ENCODE peak calls at places on chromosome 4, in eight cellular contexts. S, J, Q, U, X, T, P and M are unnamed samples.

GRCh38 chr4:99855677-99856076 is 38.5 kb downstream of the LAMTOR3 start:
- DNase-seq in S (no peak), T (no peak), P (peak), J (no peak), U (no peak), X (no peak), Q (no peak), M (peak)

GRCh38 chr4:54400802-54401201 is 171.7 kb downstream of the PDGFRA start:
- DNase-seq in X (no peak), S (no peak), T (peak), Q (no peak), J (no peak), U (peak), P (no peak), M (no peak)

GRCh38 chr4:173878701-173879100 is 348.7 kb upstream of the HAND2 start:
- DNase-seq in U (no peak), S (no peak), X (no peak), J (no peak), P (no peak), Q (peak), T (peak), M (no peak)

GRCh38 chr4:71944956-71945355 is 86.8 kb upstream of the NPFFR2 start:
- DNase-seq in U (no peak), X (no peak), J (no peak), P (no peak), T (peak), Q (no peak), S (no peak), M (no peak)

GRCh38 chr4:41957634-41958033 is 22.4 kb downstream of the TMEM33 start:
- DNase-seq in X (no peak), S (no peak), T (peak), J (no peak), Q (peak), U (peak), P (peak), M (peak)

GRCh38 chr4:174631901-174632758 is 109.8 kb upstream of the HPGD start:
- DNase-seq in S (no peak), T (peak), Q (peak), X (no peak), U (peak), P (peak), J (no peak), M (peak)

GRCh38 chr4:120870279-120870673 is 52.2 kb downstream of the PRDM5 start:
- DNase-seq in U (no peak), X (no peak), J (no peak), P (no peak), Q (peak), S (no peak), T (no peak), M (no peak)

GRCh38 chr4:83548151-83548905 is 12.4 kb downstream of the GPAT3 start:
- DNase-seq in J (no peak), X (peak), S (no peak), T (peak), P (peak), U (peak), Q (no peak), M (peak)

GRCh38 chr4:118018381-118018780 is 15.9 kb upstream of the NDST3 start:
- DNase-seq in S (no peak), P (no peak), T (no peak), J (no peak), Q (no peak), X (no peak), U (no peak), M (no peak)

GRCh38 chr4:86664959-86665358 is 70.8 kb downstream of the PTPN13 start:
- DNase-seq in P (no peak), U (no peak), X (no peak), T (peak), S (no peak), J (no peak), Q (no peak), M (no peak)

GRCh38 chr4:47877204-47877603 is 37.2 kb downstream of the NFXL1 start:
- DNase-seq in T (no peak), J (no peak), U (no peak), Q (no peak), X (no peak), S (no peak), P (no peak), M (no peak)

GRCh38 chr4:2244947-2245786 is 3.2 kb upstream of the HAUS3 start:
- DNase-seq in J (no peak), X (no peak), U (no peak), S (no peak), T (no peak), P (peak), Q (peak), M (no peak)

GRCh38 chr4:157043131-157043530 is 32.8 kb upstream of the GLRB start:
- DNase-seq in P (no peak), U (peak), S (peak), T (peak), J (no peak), Q (peak), X (no peak), M (no peak)

GRCh38 chr4:69653147-69653546 is at the start of gene UGT2A1:
- DNase-seq in S (no peak), Q (no peak), U (no peak), P (no peak), T (no peak), J (no peak), X (no peak), M (no peak)

GRCh38 chr4:1746919-1747602 is 25.7 kb downstream of the TACC3 start:
- DNase-seq in X (no peak), P (no peak), U (no peak), T (no peak), J (no peak), S (no peak), Q (no peak), M (no peak)

GRCh38 chr4:113666386-113667114 is 95.0 kb downstream of the CAMK2D start:
- DNase-seq in X (no peak), T (no peak), J (no peak), P (no peak), U (no peak), Q (no peak), S (no peak), M (no peak)

GRCh38 chr4:140300271-140300970 is 73.0 kb upstream of the SCOC start:
- DNase-seq in U (peak), J (no peak), T (peak), X (no peak), Q (no peak), S (no peak), P (no peak), M (no peak)

GRCh38 chr4:10490996-10491395 is 33.8 kb upstream of the ZNF518B start:
- DNase-seq in U (no peak), S (no peak), T (no peak), P (no peak), J (no peak), Q (no peak), X (no peak), M (no peak)

GRCh38 chr4:143420227-143420626 is 83.6 kb downstream of the GAB1 start:
- DNase-seq in U (no peak), J (no peak), S (no peak), P (no peak), X (no peak), T (no peak), Q (no peak), M (no peak)

GRCh38 chr4:137015759-137016409 is 516.4 kb downstream of the PCDH18 start:
- DNase-seq in Q (peak), T (no peak), U (no peak), X (no peak), S (no peak), J (no peak), P (no peak), M (no peak)

GRCh38 chr4:147019061-147019460 is 73.4 kb upstream of the TTC29 start:
- DNase-seq in J (peak), Q (peak), S (no peak), U (peak), P (peak), X (peak), T (peak), M (peak)

GRCh38 chr4:8644461-8644891 is 51.9 kb downstream of the CPZ start:
- DNase-seq in X (no peak), U (no peak), J (no peak), S (peak), Q (no peak), T (no peak), P (no peak), M (no peak)

GRCh38 chr4:128347930-128348660 is 60.5 kb upstream of the PGRMC2 start:
- DNase-seq in Q (no peak), J (peak), U (no peak), X (no peak), T (peak), S (no peak), P (no peak), M (no peak)

GRCh38 chr4:121150003-121150402 is 14.1 kb downstream of the TNIP3 start:
- DNase-seq in X (no peak), S (no peak), P (no peak), U (no peak), J (no peak), Q (no peak), T (no peak), M (no peak)

GRCh38 chr4:117817316-117817715 is 217.0 kb upstream of the NDST3 start:
- DNase-seq in U (no peak), Q (no peak), S (no peak), T (no peak), P (no peak), J (no peak), X (no peak), M (no peak)